ENCODE peak calls at places on chromosomes 1 and 21, in seven cellular contexts. One of them, this sample, is unnamed.
A peak's percentile ranks its signal among the peaks of the same experiment; 100 is the strongest.

GRCh38 chr1:171212607-171213347 is 27.7 kb downstream of the FMO2 start:
- DNase-seq in AG09319: no peak
- DNase-seq in astrocyte: no peak
- DNase-seq in adrenal gland: no peak
- DNase-seq in mesothelial cell of epicardium: no peak
- DNase-seq in left ventricle myocardium inferior: no peak
- DNase-seq in tibial nerve: no peak
- DNase-seq in this sample: no peak

GRCh38 chr1:182059936-182060335 is 1.6 kb downstream of the ZNF648 start:
- DNase-seq in AG09319: no peak
- DNase-seq in astrocyte: no peak
- DNase-seq in adrenal gland: no peak
- DNase-seq in mesothelial cell of epicardium: no peak
- DNase-seq in left ventricle myocardium inferior: no peak
- DNase-seq in tibial nerve: no peak
- DNase-seq in this sample: no peak

GRCh38 chr1:32758795-32759430 is 56.3 kb upstream of the SYNC start:
- DNase-seq in AG09319: no peak
- DNase-seq in astrocyte: no peak
- DNase-seq in adrenal gland: no peak
- DNase-seq in mesothelial cell of epicardium: no peak
- DNase-seq in left ventricle myocardium inferior: no peak
- DNase-seq in tibial nerve: no peak
- DNase-seq in this sample: no peak

GRCh38 chr1:40185951-40186864 is 25.0 kb downstream of the RLF start:
- DNase-seq in AG09319: no peak
- DNase-seq in astrocyte: peak; percentile 93
- DNase-seq in adrenal gland: no peak
- DNase-seq in mesothelial cell of epicardium: no peak
- DNase-seq in left ventricle myocardium inferior: no peak
- DNase-seq in tibial nerve: no peak
- DNase-seq in this sample: peak; percentile 42

GRCh38 chr1:17162941-17163340 is 42.0 kb upstream of the PADI1 start:
- DNase-seq in AG09319: no peak
- DNase-seq in astrocyte: no peak
- DNase-seq in adrenal gland: no peak
- DNase-seq in mesothelial cell of epicardium: no peak
- DNase-seq in left ventricle myocardium inferior: no peak
- DNase-seq in tibial nerve: no peak
- DNase-seq in this sample: no peak

GRCh38 chr1:37318490-37318889 is 155.9 kb upstream of the ZC3H12A start:
- DNase-seq in AG09319: no peak
- DNase-seq in astrocyte: no peak
- DNase-seq in adrenal gland: no peak
- DNase-seq in mesothelial cell of epicardium: no peak
- DNase-seq in left ventricle myocardium inferior: no peak
- DNase-seq in tibial nerve: no peak
- DNase-seq in this sample: no peak

GRCh38 chr1:8120693-8121260 is 94.7 kb upstream of the ERRFI1 start:
- DNase-seq in AG09319: no peak
- DNase-seq in astrocyte: peak; percentile 63
- DNase-seq in adrenal gland: no peak
- DNase-seq in mesothelial cell of epicardium: no peak
- DNase-seq in left ventricle myocardium inferior: no peak
- DNase-seq in tibial nerve: no peak
- DNase-seq in this sample: no peak

GRCh38 chr1:117173711-117174110 is 37.0 kb downstream of the VTCN1 start:
- DNase-seq in AG09319: no peak
- DNase-seq in astrocyte: no peak
- DNase-seq in adrenal gland: no peak
- DNase-seq in mesothelial cell of epicardium: no peak
- DNase-seq in left ventricle myocardium inferior: no peak
- DNase-seq in tibial nerve: no peak
- DNase-seq in this sample: no peak

GRCh38 chr1:235112297-235113182 is 16.1 kb downstream of the TOMM20 start:
- DNase-seq in AG09319: no peak
- DNase-seq in astrocyte: no peak
- DNase-seq in adrenal gland: no peak
- DNase-seq in mesothelial cell of epicardium: no peak
- DNase-seq in left ventricle myocardium inferior: no peak
- DNase-seq in tibial nerve: no peak
- DNase-seq in this sample: no peak

GRCh38 chr21:16279658-16280581 is 550.1 kb downstream of the USP25 start:
- DNase-seq in AG09319: no peak
- DNase-seq in astrocyte: peak; percentile 71
- DNase-seq in adrenal gland: peak; percentile 35
- DNase-seq in mesothelial cell of epicardium: no peak
- DNase-seq in left ventricle myocardium inferior: peak; percentile 27
- DNase-seq in tibial nerve: peak; percentile 37
- DNase-seq in this sample: peak; percentile 44

GRCh38 chr1:52140633-52141512 is 1.0 kb upstream of the ZFYVE9 start:
- DNase-seq in AG09319: no peak
- DNase-seq in astrocyte: no peak
- DNase-seq in adrenal gland: no peak
- DNase-seq in mesothelial cell of epicardium: no peak
- DNase-seq in left ventricle myocardium inferior: no peak
- DNase-seq in tibial nerve: no peak
- DNase-seq in this sample: no peak

GRCh38 chr21:28932717-28933116 is 60.0 kb downstream of the LTN1 start:
- DNase-seq in AG09319: no peak
- DNase-seq in astrocyte: no peak
- DNase-seq in adrenal gland: no peak
- DNase-seq in mesothelial cell of epicardium: no peak
- DNase-seq in left ventricle myocardium inferior: no peak
- DNase-seq in tibial nerve: no peak
- DNase-seq in this sample: no peak

GRCh38 chr1:15734901-15735300 is 1.2 kb upstream of the SLC25A34 start:
- DNase-seq in AG09319: no peak
- DNase-seq in astrocyte: no peak
- DNase-seq in adrenal gland: no peak
- DNase-seq in mesothelial cell of epicardium: no peak
- DNase-seq in left ventricle myocardium inferior: no peak
- DNase-seq in tibial nerve: no peak
- DNase-seq in this sample: no peak

GRCh38 chr1:172085372-172085771 is 244.1 kb downstream of the DNM3 start:
- DNase-seq in AG09319: no peak
- DNase-seq in astrocyte: no peak
- DNase-seq in adrenal gland: no peak
- DNase-seq in mesothelial cell of epicardium: no peak
- DNase-seq in left ventricle myocardium inferior: no peak
- DNase-seq in tibial nerve: no peak
- DNase-seq in this sample: no peak

GRCh38 chr1:244046907-244047738 is 4.0 kb upstream of the ZBTB18 start:
- DNase-seq in AG09319: no peak
- DNase-seq in astrocyte: peak; percentile 68
- DNase-seq in adrenal gland: peak; percentile 27
- DNase-seq in mesothelial cell of epicardium: no peak
- DNase-seq in left ventricle myocardium inferior: no peak
- DNase-seq in tibial nerve: no peak
- DNase-seq in this sample: no peak

GRCh38 chr1:15848929-15849774 is 1.6 kb downstream of the SPEN start:
- DNase-seq in AG09319: peak; percentile 39
- DNase-seq in astrocyte: peak; percentile 73
- DNase-seq in adrenal gland: peak; percentile 87
- DNase-seq in mesothelial cell of epicardium: peak; percentile 68
- DNase-seq in left ventricle myocardium inferior: peak; percentile 83
- DNase-seq in tibial nerve: peak; percentile 86
- DNase-seq in this sample: peak; percentile 86

GRCh38 chr1:172682812-172683211 is 23.9 kb downstream of the FASLG start:
- DNase-seq in AG09319: no peak
- DNase-seq in astrocyte: no peak
- DNase-seq in adrenal gland: no peak
- DNase-seq in mesothelial cell of epicardium: no peak
- DNase-seq in left ventricle myocardium inferior: no peak
- DNase-seq in tibial nerve: no peak
- DNase-seq in this sample: no peak

GRCh38 chr1:230536641-230537155 is 105.6 kb upstream of the COG2 start:
- DNase-seq in AG09319: no peak
- DNase-seq in astrocyte: no peak
- DNase-seq in adrenal gland: no peak
- DNase-seq in mesothelial cell of epicardium: no peak
- DNase-seq in left ventricle myocardium inferior: no peak
- DNase-seq in tibial nerve: no peak
- DNase-seq in this sample: no peak

GRCh38 chr1:228408869-228409805 is 2.5 kb upstream of the TRIM11 start:
- DNase-seq in AG09319: no peak
- DNase-seq in astrocyte: no peak
- DNase-seq in adrenal gland: no peak
- DNase-seq in mesothelial cell of epicardium: no peak
- DNase-seq in left ventricle myocardium inferior: no peak
- DNase-seq in tibial nerve: no peak
- DNase-seq in this sample: no peak

GRCh38 chr1:227321035-227321434 is 2.7 kb upstream of the CDC42BPA start:
- DNase-seq in AG09319: no peak
- DNase-seq in astrocyte: no peak
- DNase-seq in adrenal gland: no peak
- DNase-seq in mesothelial cell of epicardium: no peak
- DNase-seq in left ventricle myocardium inferior: no peak
- DNase-seq in tibial nerve: no peak
- DNase-seq in this sample: no peak

GRCh38 chr1:179121159-179121938 is 39.5 kb downstream of the TOR3A start:
- DNase-seq in AG09319: peak; percentile 43
- DNase-seq in astrocyte: no peak
- DNase-seq in adrenal gland: peak; percentile 45
- DNase-seq in mesothelial cell of epicardium: no peak
- DNase-seq in left ventricle myocardium inferior: no peak
- DNase-seq in tibial nerve: peak; percentile 81
- DNase-seq in this sample: peak; percentile 39

GRCh38 chr1:234925440-234926251 is 203.0 kb downstream of the TOMM20 start:
- DNase-seq in AG09319: peak; percentile 88
- DNase-seq in astrocyte: peak; percentile 100
- DNase-seq in adrenal gland: peak; percentile 71
- DNase-seq in mesothelial cell of epicardium: no peak
- DNase-seq in left ventricle myocardium inferior: no peak
- DNase-seq in tibial nerve: no peak
- DNase-seq in this sample: peak; percentile 99

DNA sequence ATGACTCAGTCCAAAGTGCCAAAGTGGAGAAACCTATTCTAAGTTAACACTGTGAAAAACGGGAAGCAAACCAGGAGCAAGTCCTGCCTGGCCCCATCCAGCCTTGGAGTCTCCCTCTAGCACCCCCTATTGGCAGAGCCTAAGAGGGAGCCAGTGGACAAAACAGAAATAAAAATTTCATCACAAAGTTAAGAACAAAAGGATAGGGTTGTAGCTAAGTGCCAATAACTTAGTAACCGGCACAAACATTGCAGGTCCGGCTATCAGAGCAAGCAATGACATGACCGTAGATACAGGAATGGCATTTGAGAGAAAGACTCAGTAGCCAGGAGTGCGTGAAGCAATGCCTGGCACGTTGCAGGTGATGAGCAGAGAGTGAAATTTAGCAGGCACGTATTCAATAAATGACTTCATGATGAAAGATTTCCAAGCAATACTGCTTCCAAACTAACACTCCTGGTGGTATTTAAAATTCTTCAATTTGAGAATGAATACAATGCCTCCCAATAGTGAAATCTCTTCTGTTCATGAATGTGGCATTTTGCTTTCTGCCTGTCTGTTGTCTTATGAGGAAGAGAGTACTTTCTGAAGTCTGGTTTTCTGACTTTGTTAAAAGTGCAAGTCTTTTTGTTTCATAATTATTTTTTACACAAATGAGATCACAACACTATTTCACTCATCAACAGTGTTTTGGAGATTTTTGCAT is 391.0 kb downstream of the OMA1 start:
- DNase-seq in AG09319: no peak
- DNase-seq in astrocyte: no peak
- DNase-seq in adrenal gland: no peak
- DNase-seq in mesothelial cell of epicardium: no peak
- DNase-seq in left ventricle myocardium inferior: peak; percentile 38
- DNase-seq in tibial nerve: no peak
- DNase-seq in this sample: no peak
- TF ChIP-seq CTCF in AG09319: peak; percentile 26
- TF ChIP-seq CTCF in astrocyte: peak; percentile 10
- TF ChIP-seq CTCF in adrenal gland: peak; percentile 20
- TF ChIP-seq CTCF in mesothelial cell of epicardium: peak; percentile 22
- TF ChIP-seq CTCF in left ventricle myocardium inferior: peak; percentile 72
- TF ChIP-seq CTCF in tibial nerve: peak; percentile 30
- TF ChIP-seq CTCF in this sample: peak; percentile 56

GRCh38 chr1:48500541-48501440 is 28.8 kb upstream of the SPATA6 start:
- DNase-seq in AG09319: no peak
- DNase-seq in astrocyte: no peak
- DNase-seq in adrenal gland: no peak
- DNase-seq in mesothelial cell of epicardium: no peak
- DNase-seq in left ventricle myocardium inferior: no peak
- DNase-seq in tibial nerve: no peak
- DNase-seq in this sample: no peak
- TF ChIP-seq CTCF in AG09319: no peak
- TF ChIP-seq CTCF in astrocyte: no peak
- TF ChIP-seq CTCF in adrenal gland: no peak
- TF ChIP-seq CTCF in mesothelial cell of epicardium: no peak
- TF ChIP-seq CTCF in left ventricle myocardium inferior: no peak
- TF ChIP-seq CTCF in tibial nerve: no peak
- TF ChIP-seq CTCF in this sample: no peak

GRCh38 chr1:154840557-154841176 is 29.4 kb downstream of the KCNN3 start:
- DNase-seq in AG09319: no peak
- DNase-seq in astrocyte: peak; percentile 10
- DNase-seq in adrenal gland: no peak
- DNase-seq in mesothelial cell of epicardium: no peak
- DNase-seq in left ventricle myocardium inferior: no peak
- DNase-seq in tibial nerve: no peak
- DNase-seq in this sample: no peak
- TF ChIP-seq CTCF in AG09319: no peak
- TF ChIP-seq CTCF in astrocyte: no peak
- TF ChIP-seq CTCF in adrenal gland: no peak
- TF ChIP-seq CTCF in mesothelial cell of epicardium: no peak
- TF ChIP-seq CTCF in left ventricle myocardium inferior: no peak
- TF ChIP-seq CTCF in tibial nerve: no peak
- TF ChIP-seq CTCF in this sample: no peak

DNA sequence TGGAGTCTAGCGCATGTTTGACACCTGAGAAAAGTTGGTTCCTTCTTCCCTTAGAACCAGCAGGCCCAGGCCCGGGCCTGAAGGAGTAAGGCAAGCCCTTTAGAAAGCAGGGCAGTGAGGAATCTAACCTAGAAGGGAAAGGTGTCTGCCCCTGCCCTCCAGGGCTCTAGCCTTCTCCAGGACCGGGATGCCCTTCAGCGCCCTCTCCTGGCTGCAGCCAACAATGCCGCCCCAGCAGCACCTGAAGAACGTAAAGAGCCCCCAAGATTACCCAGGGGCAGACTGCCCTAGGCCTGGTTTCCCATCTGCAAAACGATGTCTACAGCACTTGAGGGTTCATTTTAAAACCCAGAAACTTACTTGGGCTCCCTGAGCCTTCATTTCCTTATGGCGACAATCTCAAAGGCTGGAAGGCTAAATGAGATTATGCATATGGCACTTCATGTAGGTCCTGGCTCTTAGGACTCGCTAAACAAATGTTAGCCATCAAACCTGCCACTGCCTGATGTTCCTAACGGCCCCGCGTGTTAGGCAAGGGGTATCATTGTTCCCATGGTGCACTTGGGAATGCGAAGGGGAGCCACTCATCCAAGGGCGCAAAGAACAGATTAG is 106.7 kb upstream of the KLHDC7A start:
- DNase-seq in AG09319: no peak
- DNase-seq in astrocyte: no peak
- DNase-seq in adrenal gland: peak; percentile 16
- DNase-seq in mesothelial cell of epicardium: no peak
- DNase-seq in left ventricle myocardium inferior: no peak
- DNase-seq in tibial nerve: no peak
- DNase-seq in this sample: no peak
- TF ChIP-seq CTCF in AG09319: no peak
- TF ChIP-seq CTCF in astrocyte: no peak
- TF ChIP-seq CTCF in adrenal gland: peak; percentile 20
- TF ChIP-seq CTCF in mesothelial cell of epicardium: no peak
- TF ChIP-seq CTCF in left ventricle myocardium inferior: no peak
- TF ChIP-seq CTCF in tibial nerve: no peak
- TF ChIP-seq CTCF in this sample: no peak

GRCh38 chr1:111746614-111746999 is 7.4 kb upstream of the INKA2 start:
- DNase-seq in AG09319: no peak
- DNase-seq in astrocyte: no peak
- DNase-seq in adrenal gland: no peak
- DNase-seq in mesothelial cell of epicardium: no peak
- DNase-seq in left ventricle myocardium inferior: no peak
- DNase-seq in tibial nerve: no peak
- DNase-seq in this sample: no peak
- TF ChIP-seq CTCF in AG09319: no peak
- TF ChIP-seq CTCF in astrocyte: no peak
- TF ChIP-seq CTCF in adrenal gland: no peak
- TF ChIP-seq CTCF in mesothelial cell of epicardium: no peak
- TF ChIP-seq CTCF in left ventricle myocardium inferior: no peak
- TF ChIP-seq CTCF in tibial nerve: no peak
- TF ChIP-seq CTCF in this sample: no peak

This sample was measured in HFFc6.